ENCODE peak calls at places on chromosomes 4 and X, in ten cellular contexts. J is GM12878, Y is tibial nerve, B is A549, Z is breast epithelium, D is ascending aorta, P is heart left ventricle, U is astrocyte of the spinal cord, Q is gastrocnemius medialis, A is AG09309. T is an unnamed sample.

GRCh38 chr4:71860643-71861042 is 76.8 kb upstream of the GC start:
- DNase-seq in J (no peak), Y (no peak), B (peak; percentile 12), Z (no peak), D (no peak), P (no peak), U (peak; percentile 13), Q (no peak), A (no peak), T (no peak)

GRCh38 chr4:112604590-112604989 is 32.1 kb downstream of the ZGRF1 start:
- DNase-seq in J (peak; percentile 3), Y (no peak), B (peak; percentile 37), Z (no peak), D (no peak), P (no peak), U (peak; percentile 68), Q (no peak), A (peak; percentile 25), T (peak; percentile 63)

GRCh38 chr4:46179356-46179755 is 55.5 kb upstream of the GABRG1 start:
- DNase-seq in J (no peak), Y (no peak), B (no peak), Z (no peak), D (no peak), P (no peak), U (no peak), Q (no peak), A (no peak), T (no peak)

GRCh38 chr4:78720994-78721677 is 55.0 kb upstream of the BMP2K start:
- DNase-seq in J (no peak), Y (no peak), B (no peak), Z (no peak), D (no peak), P (no peak), U (no peak), Q (peak; percentile 15), A (no peak), T (no peak)

GRCh38 chr4:13089659-13089998 is 394.5 kb downstream of the RAB28 start:
- DNase-seq in J (no peak), Y (no peak), B (no peak), Z (no peak), D (no peak), P (no peak), U (no peak), Q (no peak), A (no peak), T (no peak)

GRCh38 chr4:61210186-61210939 is 10.2 kb downstream of the ADGRL3 start:
- DNase-seq in J (no peak), Y (no peak), B (no peak), Z (no peak), D (no peak), P (no peak), U (no peak), Q (no peak), A (no peak), T (no peak)

GRCh38 chr4:150482581-150482980 is 99.4 kb upstream of the MAB21L2 start:
- DNase-seq in J (no peak), Y (no peak), B (no peak), Z (no peak), D (no peak), P (no peak), U (no peak), Q (no peak), A (no peak), T (no peak)

GRCh38 chr4:47010347-47011188 is 17.2 kb upstream of the GABRA4 start:
- DNase-seq in J (peak; percentile 54), Y (no peak), B (no peak), Z (no peak), D (no peak), P (no peak), U (peak; percentile 19), Q (no peak), A (no peak), T (no peak)

GRCh38 chr4:145541266-145541770 is 59.7 kb downstream of the SMAD1 start:
- DNase-seq in J (no peak), Y (no peak), B (no peak), Z (no peak), D (no peak), P (no peak), U (no peak), Q (no peak), A (no peak), T (no peak)

GRCh38 chr4:16783119-16783518 is 115.3 kb downstream of the LDB2 start:
- DNase-seq in J (no peak), Y (no peak), B (no peak), Z (no peak), D (no peak), P (no peak), U (peak; percentile 44), Q (no peak), A (no peak), T (no peak)

GRCh38 chr4:72112514-72113156 is 80.8 kb downstream of the NPFFR2 start:
- DNase-seq in J (peak; percentile 88), Y (no peak), B (peak; percentile 55), Z (no peak), D (no peak), P (no peak), U (peak; percentile 83), Q (no peak), A (no peak), T (peak; percentile 38)

GRCh38 chrX:129655547-129656248 is 942 bp upstream of the APLN start:
- DNase-seq in J (no peak), Y (no peak), B (peak; percentile 48), Z (no peak), D (no peak), P (no peak), U (no peak), Q (no peak), A (no peak), T (no peak)

GRCh38 chr4:70722199-70722791 is 531 bp downstream of the RUFY3 start:
- DNase-seq in J (no peak), Y (no peak), B (no peak), Z (no peak), D (no peak), P (no peak), U (peak; percentile 79), Q (no peak), A (no peak), T (peak; percentile 76)
- H3K4me3 ChIP-seq in J (no peak overlapping the region), Y (peak overlapping the region; percentile 35), B (no peak overlapping the region), Z (peak overlapping the region; percentile 44), D (peak overlapping the region; percentile 38), P (peak overlapping the region; percentile 67), U (peak overlapping the region; percentile 74), Q (peak overlapping the region; percentile 51), A (peak overlapping the region; percentile 57), T (peak overlapping the region; percentile 73)

DNA sequence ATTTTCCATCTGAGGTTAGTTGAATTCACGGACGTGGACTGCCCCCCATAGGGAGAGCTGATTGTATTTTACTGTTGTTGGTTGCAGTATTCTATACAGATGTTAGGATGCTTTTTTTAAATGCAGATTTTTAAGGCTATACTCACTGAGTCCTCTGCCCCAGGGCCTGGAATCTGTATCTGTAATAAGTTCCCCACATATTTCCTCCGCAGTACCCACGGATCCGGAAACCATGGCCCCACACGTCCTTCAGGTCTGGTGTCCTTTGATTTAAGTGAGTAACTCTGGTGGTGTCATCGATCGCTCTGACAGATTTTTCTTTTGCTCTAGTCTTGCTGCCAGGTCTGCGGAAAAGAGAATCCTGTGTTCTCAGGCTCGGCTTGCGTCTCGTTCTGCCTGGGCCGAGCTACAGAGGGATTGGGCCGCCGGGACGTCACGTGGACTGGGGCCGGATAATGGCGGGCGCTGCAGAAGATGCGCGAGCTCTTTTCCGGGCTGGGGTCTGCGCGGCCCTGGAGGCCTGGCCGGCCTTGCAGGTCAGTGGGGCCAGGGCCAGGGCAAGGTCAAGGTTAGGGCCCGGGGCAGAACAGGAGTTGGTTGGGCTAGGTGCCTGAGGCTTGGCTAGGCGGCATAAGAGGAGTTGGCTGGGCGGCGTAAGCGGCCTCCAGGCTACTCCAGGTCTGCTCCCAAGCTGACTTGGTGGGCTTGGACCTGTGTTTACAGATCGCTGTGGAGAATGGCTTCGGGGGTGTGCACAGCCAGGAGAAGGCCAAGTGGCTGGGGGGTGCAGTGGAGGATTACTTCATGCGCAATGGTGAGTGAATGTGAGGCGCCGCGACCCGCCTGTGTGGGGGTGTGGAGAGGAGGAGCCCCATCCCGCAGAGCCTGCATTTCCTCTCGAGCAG is at the start of gene TSR2:
- DNase-seq in J (peak; percentile 60), Y (peak; percentile 55), B (peak; percentile 87), Z (peak; percentile 70), D (peak; percentile 63), P (peak; percentile 88), U (peak; percentile 86), Q (peak; percentile 76), A (peak; percentile 63), T (peak; percentile 85)
- TF ChIP-seq CTCF in J (no peak), Y (no peak), B (no peak), Z (no peak), D (no peak), P (no peak), U (peak; percentile 15), Q (no peak), A (peak; percentile 16), T (peak; percentile 26)

GRCh38 chr4:159451006-159451405 is 348.1 kb downstream of the RAPGEF2 start:
- DNase-seq in J (no peak), Y (no peak), B (no peak), Z (no peak), D (no peak), P (no peak), U (no peak), Q (no peak), A (no peak), T (no peak)

GRCh38 chr4:159460408-159460807 is 357.5 kb downstream of the RAPGEF2 start:
- DNase-seq in J (no peak), Y (no peak), B (no peak), Z (no peak), D (no peak), P (no peak), U (peak; percentile 36), Q (no peak), A (no peak), T (no peak)

DNA sequence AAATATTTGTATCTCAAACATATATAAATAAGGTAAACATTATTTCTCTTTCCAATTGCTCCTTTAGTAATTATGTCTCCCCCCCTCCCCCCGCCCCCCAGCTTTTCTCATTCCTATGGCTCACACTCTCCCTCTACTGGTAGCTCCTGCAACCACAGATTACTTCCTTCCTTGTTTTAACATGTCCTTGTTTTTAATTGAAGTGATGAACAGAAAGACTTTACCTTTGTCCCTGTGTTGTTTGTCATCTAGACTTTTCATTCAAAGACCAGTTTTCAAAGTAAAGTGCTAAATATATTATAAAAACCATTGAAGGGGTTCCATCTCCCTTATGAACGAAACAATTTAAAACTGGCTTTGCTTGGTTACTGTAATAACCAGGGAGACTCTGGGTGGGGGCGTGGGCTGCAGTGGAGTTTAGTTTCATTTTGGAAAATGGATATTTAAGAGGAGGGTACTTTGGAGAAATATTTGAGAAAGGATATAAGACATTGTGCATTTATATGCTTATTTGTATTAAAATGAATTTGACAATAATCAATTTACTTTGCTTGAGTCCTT is 352.9 kb downstream of the RAPGEF2 start:
- DNase-seq in J (no peak), Y (no peak), B (peak; percentile 51), Z (no peak), D (no peak), P (no peak), U (peak; percentile 73), Q (no peak), A (no peak), T (peak; percentile 36)
- H3K4me3 ChIP-seq in J (no peak overlapping the region), Y (no peak overlapping the region), B (peak overlapping the region; percentile 33), Z (no peak overlapping the region), D (no peak overlapping the region), P (no peak overlapping the region), U (no peak overlapping the region), Q (no peak overlapping the region), A (no peak overlapping the region), T (no peak overlapping the region)

DNA sequence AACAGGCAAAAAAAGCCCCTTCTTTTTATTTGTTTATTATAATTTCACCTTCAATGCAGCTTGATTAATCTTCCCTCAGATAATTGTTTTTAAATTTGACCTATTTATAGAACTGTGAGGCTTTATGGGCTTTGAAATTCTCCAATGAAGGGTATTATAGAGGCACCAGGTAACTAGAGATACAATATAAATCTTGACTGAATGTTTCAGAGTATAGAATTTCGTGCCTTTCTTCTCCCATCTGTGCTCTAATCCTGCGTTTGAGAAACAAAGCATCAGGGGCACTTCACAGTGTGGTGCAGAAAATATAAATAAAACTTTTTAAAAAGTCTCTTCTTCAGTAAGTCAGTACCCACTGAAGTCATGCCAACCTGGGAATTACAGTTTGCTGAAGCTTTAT is 120.9 kb downstream of the ANKRD50 start:
- DNase-seq in J (no peak), Y (no peak), B (no peak), Z (no peak), D (no peak), P (no peak), U (no peak), Q (no peak), A (no peak), T (no peak)
- TF ChIP-seq CTCF in J (no peak), Y (no peak), B (no peak), Z (no peak), D (no peak), P (no peak), U (no peak), Q (no peak), A (no peak), T (no peak)